ENCODE peak calls at places on chromosomes 13 and 19, in seven cellular contexts. K is lower leg skin, S is esophagus squamous epithelium, H is glutamatergic neuron, U is transverse colon, W is progenitor cell of endocrine pancreas, M is neural crest cell. F is an unnamed sample.

GRCh38 chr19:2415281-2415972 is 12.0 kb downstream of the TIMM13 start:
- DNase-seq in K (no peak), S (no peak), H (no peak), U (no peak), W (no peak), M (no peak), F (no peak)

GRCh38 chr13:32587774-32588165 is 1.5 kb downstream of the PDS5B start:
- DNase-seq in K (no peak), S (no peak), H (no peak), U (no peak), W (no peak), M (no peak), F (no peak)

GRCh38 chr19:5109560-5109959 is 140.6 kb downstream of the KDM4B start:
- DNase-seq in K (no peak), S (no peak), H (no peak), U (no peak), W (no peak), M (no peak), F (no peak)

GRCh38 chr19:7265963-7266362 is 28.3 kb downstream of the INSR start:
- DNase-seq in K (no peak), S (no peak), H (no peak), U (peak), W (no peak), M (no peak), F (no peak)

GRCh38 chr13:32811297-32811800 is 204.9 kb upstream of the KL start:
- DNase-seq in K (no peak), S (no peak), H (no peak), U (peak), W (no peak), M (no peak), F (peak)

GRCh38 chr13:75365724-75366173 is 116.2 kb downstream of the TBC1D4 start:
- DNase-seq in K (no peak), S (no peak), H (no peak), U (no peak), W (no peak), M (no peak), F (peak)

GRCh38 chr19:19475845-19476828 is 39.2 kb downstream of the TSSK6 start:
- DNase-seq in K (no peak), S (no peak), H (no peak), U (no peak), W (no peak), M (no peak), F (no peak)

GRCh38 chr19:35306473-35307246 is 14.7 kb downstream of the MAG start:
- DNase-seq in K (no peak), S (no peak), H (no peak), U (no peak), W (no peak), M (no peak), F (peak)

GRCh38 chr13:66462187-66462586 is 767.9 kb downstream of the PCDH9 start:
- DNase-seq in K (no peak), S (no peak), H (no peak), U (no peak), W (no peak), M (no peak), F (no peak)

GRCh38 chr13:29917573-29918091 is 67.2 kb upstream of the UBL3 start:
- DNase-seq in K (no peak), S (no peak), H (no peak), U (no peak), W (no peak), M (no peak), F (no peak)

GRCh38 chr13:58300974-58301681 is 669.6 kb downstream of the PCDH17 start:
- DNase-seq in K (no peak), S (no peak), H (no peak), U (no peak), W (no peak), M (no peak), F (no peak)

GRCh38 chr19:47315125-47315821 is 5.6 kb downstream of the C5AR1 start:
- DNase-seq in K (peak), S (no peak), H (no peak), U (peak), W (no peak), M (no peak), F (no peak)

GRCh38 chr13:31209172-31209818 is 9.5 kb downstream of the B3GLCT start:
- DNase-seq in K (no peak), S (no peak), H (peak), U (peak), W (no peak), M (no peak), F (no peak)

GRCh38 chr19:7172794-7173193 is 103.3 kb downstream of the ZNF557 start:
- DNase-seq in K (no peak), S (no peak), H (no peak), U (no peak), W (no peak), M (no peak), F (no peak)

GRCh38 chr19:12159773-12160414 is 3.0 kb upstream of the ZNF136 start:
- DNase-seq in K (no peak), S (no peak), H (no peak), U (no peak), W (no peak), M (no peak), F (no peak)

GRCh38 chr19:49057636-49058234 is at the start of gene CGB7:
- DNase-seq in K (peak), S (no peak), H (peak), U (peak), W (peak), M (peak), F (no peak)

GRCh38 chr13:26038931-26039475 is 12.8 kb downstream of the SHISA2 start:
- DNase-seq in K (no peak), S (no peak), H (no peak), U (no peak), W (no peak), M (no peak), F (no peak)

GRCh38 chr19:38686530-38686888 is 39.1 kb downstream of the ACTN4 start:
- DNase-seq in K (no peak), S (no peak), H (no peak), U (peak), W (no peak), M (no peak), F (peak)

GRCh38 chr19:19040417-19040816 is 7.0 kb downstream of the ARMC6 start:
- DNase-seq in K (no peak), S (no peak), H (no peak), U (peak), W (no peak), M (no peak), F (no peak)

DNA sequence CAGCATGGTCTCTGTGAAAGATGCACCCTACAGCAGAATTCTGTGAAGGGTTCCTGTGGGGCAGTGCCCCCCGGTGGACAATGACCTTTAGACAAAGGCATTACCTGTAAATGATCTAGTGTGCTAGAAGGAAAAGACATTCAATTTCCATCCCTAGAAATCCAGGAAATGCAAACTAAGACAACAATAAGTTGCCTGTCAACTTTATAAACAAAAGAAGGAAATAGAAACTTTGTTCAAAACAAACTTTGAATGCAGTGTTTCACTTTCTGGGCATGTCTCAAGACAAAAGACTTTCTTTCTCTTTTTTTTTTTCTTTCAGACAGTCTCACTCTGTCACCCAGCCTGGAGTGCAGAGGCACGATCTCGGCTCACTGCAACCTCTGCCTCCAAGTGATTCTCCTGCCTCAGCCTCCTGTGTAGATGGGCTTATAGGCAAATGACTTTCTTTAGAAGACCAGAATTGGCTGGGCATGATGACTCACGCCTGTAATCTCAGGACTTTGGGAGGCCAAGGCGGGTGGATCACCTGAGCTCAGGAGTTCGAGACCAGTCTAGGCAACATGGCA is 15.5 kb downstream of the TEX101 start:
- DNase-seq in K (no peak), S (no peak), H (no peak), U (peak), W (no peak), M (no peak), F (no peak)
- TF ChIP-seq CTCF in K (no peak), S (no peak), H (peak), U (peak), W (peak), M (peak), F (peak)

GRCh38 chr19:53657330-53657729 is 25.5 kb downstream of the DPRX start:
- DNase-seq in K (no peak), S (no peak), H (no peak), U (no peak), W (no peak), M (no peak), F (no peak)

GRCh38 chr19:53662209-53662608 is 30.4 kb downstream of the DPRX start:
- DNase-seq in K (no peak), S (no peak), H (no peak), U (no peak), W (no peak), M (no peak), F (no peak)

GRCh38 chr19:53657778-53658177 is 26.0 kb downstream of the DPRX start:
- DNase-seq in K (no peak), S (no peak), H (no peak), U (no peak), W (no peak), M (no peak), F (no peak)

GRCh38 chr19:53660584-53660983 is 28.8 kb downstream of the DPRX start:
- DNase-seq in K (no peak), S (no peak), H (no peak), U (no peak), W (no peak), M (no peak), F (no peak)

DNA sequence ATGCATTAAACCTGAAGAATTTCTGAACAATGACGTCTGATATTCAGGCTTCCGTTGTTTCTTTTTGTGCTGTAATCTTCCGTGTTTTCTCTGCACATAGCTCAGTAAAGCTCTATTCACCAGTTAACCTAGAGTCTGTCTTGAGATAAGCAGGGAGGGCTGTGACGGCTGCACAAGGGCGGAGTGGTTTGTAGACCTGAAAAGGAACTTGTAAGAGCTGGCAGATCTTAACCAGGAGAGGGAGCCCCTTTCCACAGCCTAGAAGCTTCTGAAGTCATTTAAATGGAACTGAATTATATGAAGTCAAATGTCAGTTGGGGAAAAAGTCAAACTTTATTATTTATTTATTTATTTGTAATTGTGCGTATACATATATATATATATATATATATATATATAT is 27.5 kb downstream of the DPRX start:
- DNase-seq in K (no peak), S (no peak), H (no peak), U (no peak), W (peak), M (peak), F (no peak)
- TF ChIP-seq CTCF in K (no peak), S (peak), H (no peak), U (no peak), W (peak), M (peak), F (no peak)

GRCh38 chr13:23671367-23671766 is 101.2 kb downstream of the TNFRSF19 start:
- DNase-seq in K (no peak), S (no peak), H (no peak), U (no peak), W (no peak), M (no peak), F (no peak)

GRCh38 chr13:23666576-23666975 is 96.4 kb downstream of the TNFRSF19 start:
- DNase-seq in K (no peak), S (no peak), H (no peak), U (no peak), W (no peak), M (no peak), F (no peak)

GRCh38 chr13:23670793-23671192 is 100.6 kb downstream of the TNFRSF19 start:
- DNase-seq in K (no peak), S (no peak), H (no peak), U (no peak), W (no peak), M (no peak), F (no peak)

GRCh38 chr13:23668557-23668956 is 98.3 kb downstream of the TNFRSF19 start:
- DNase-seq in K (no peak), S (no peak), H (no peak), U (no peak), W (no peak), M (no peak), F (no peak)

GRCh38 chr13:23667750-23668149 is 97.5 kb downstream of the TNFRSF19 start:
- DNase-seq in K (no peak), S (no peak), H (no peak), U (no peak), W (no peak), M (no peak), F (no peak)
- TF ChIP-seq CTCF in K (no peak), S (peak), H (no peak), U (no peak), W (peak), M (no peak), F (peak)

GRCh38 chr13:53691417-53691816 is 662.8 kb downstream of the OLFM4 start:
- DNase-seq in K (no peak), S (no peak), H (no peak), U (no peak), W (no peak), M (no peak), F (no peak)

GRCh38 chr13:53694814-53695533 is 666.4 kb downstream of the OLFM4 start:
- DNase-seq in K (no peak), S (no peak), H (no peak), U (no peak), W (no peak), M (no peak), F (no peak)
- TF ChIP-seq CTCF in K (no peak), S (no peak), H (no peak), U (no peak), W (peak), M (no peak), F (no peak)

GRCh38 chr19:8336072-8336569 is 6.9 kb downstream of the KANK3 start:
- DNase-seq in K (no peak), S (no peak), H (no peak), U (no peak), W (no peak), M (no peak), F (no peak)

GRCh38 chr19:8334458-8335342 is 8.4 kb downstream of the KANK3 start:
- DNase-seq in K (no peak), S (no peak), H (peak), U (peak), W (peak), M (peak), F (peak)

GRCh38 chr19:8336665-8337064 is 6.4 kb downstream of the KANK3 start:
- DNase-seq in K (no peak), S (no peak), H (no peak), U (no peak), W (no peak), M (no peak), F (no peak)

GRCh38 chr19:8333771-8334457 is 9.1 kb downstream of the KANK3 start:
- DNase-seq in K (no peak), S (no peak), H (peak), U (no peak), W (no peak), M (no peak), F (no peak)

DNA sequence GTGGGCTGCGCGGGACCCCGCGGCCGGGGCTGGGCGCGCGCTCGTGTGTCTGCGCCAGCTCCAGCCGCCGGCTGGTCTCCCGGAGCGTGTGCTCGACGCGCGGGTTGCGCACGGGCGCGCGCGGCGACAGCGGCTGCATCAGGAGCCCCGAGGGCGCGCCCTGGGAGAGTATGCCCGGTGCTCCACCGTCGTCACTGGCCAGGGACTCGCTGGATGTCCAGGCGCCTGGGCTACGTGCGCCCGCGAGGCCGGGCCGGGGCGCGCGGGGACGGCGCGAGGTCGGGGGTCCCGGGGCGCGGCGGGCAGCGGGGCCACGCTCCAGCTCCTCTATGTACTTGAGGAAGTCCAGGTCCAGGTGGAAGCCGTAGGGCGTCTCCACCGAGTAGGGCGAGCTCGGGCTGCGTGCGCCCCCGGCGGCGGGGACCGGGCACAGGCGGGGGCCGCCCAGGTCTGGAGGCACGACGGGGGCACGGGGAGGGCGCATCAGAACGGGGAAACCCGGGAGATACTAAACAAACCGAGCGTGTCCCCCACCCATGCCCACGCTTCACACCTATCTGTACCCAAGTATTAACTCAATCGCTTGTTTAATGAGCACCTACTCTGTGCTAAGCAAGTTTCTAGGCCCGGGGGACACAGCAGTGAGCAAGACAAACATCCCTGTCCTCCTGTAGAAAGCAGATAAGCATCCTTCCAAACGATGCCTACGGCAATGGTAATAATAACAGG is 7.6 kb downstream of the KANK3 start:
- DNase-seq in K (no peak), S (no peak), H (peak), U (peak), W (no peak), M (no peak), F (peak)
- TF ChIP-seq CTCF in K (no peak), S (peak), H (no peak), U (no peak), W (peak), M (peak), F (no peak)

DNA sequence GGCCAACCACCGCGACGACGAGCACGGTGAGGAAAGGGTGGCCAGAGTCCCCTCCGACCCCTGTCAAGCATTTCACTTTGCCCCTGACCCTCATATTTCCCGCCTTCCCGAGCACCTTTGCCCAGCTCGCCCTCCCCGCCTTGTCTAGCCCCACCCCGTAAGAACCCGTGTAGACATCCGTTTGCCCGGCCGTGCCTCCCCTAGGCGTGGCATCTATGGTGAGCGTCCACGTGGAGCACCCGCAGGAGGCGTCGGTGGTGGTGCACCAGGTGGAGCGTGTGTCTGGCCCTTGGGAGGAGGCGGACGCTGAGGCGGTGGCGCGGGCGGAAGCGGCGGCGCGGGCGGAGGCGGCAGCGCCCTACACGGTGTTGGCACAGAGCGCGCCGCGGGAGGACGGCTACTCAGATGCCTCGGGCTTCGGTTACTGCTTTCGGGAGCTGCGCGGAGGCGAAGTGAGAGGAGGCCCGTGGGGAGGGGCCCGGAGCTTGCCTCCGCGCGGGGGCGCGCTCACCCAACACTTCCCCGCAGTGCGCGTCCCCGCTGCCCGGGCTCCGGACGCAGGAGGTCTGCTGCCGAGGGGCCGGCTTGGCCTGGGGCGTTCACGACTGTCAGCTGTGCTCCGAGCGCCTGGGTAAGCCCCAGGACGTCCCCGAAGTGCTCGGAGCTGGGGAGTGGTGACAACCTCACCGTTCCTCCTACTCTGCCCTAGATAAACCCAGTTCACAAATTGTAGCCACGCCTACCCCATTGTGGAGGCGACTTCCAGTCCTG is 4.2 kb downstream of the LTBP4 start:
- DNase-seq in K (peak), S (no peak), H (peak), U (peak), W (no peak), M (no peak), F (peak)
- TF ChIP-seq CTCF in K (no peak), S (no peak), H (peak), U (no peak), W (peak), M (no peak), F (peak)